ENCODE peak calls at places on chromosomes 12 and 14, in six cellular contexts. Y is Peyer's patch, C is left lung, M is cardiac muscle cell, F is right lobe of liver, L is psoas muscle. B is an unnamed sample.

GRCh38 chr14:73771848-73772705 is 57.9 kb upstream of the PNMA1 start:
- DNase-seq in C (no peak), M (peak), Y (peak), F (peak), L (peak), B (no peak)

GRCh38 chr14:94355191-94355794 is 32.2 kb upstream of the SERPINA6 start:
- DNase-seq in F (peak), Y (no peak), M (peak), L (no peak), C (peak), B (peak)

GRCh38 chr12:25557830-25558436 is 4.8 kb upstream of the LMNTD1 start:
- DNase-seq in F (no peak), Y (no peak), L (no peak), C (no peak), M (peak), B (no peak)

GRCh38 chr14:66717571-66718140 is 209.7 kb downstream of the GPHN start:
- DNase-seq in Y (no peak), L (no peak), F (no peak), M (no peak), C (no peak), B (no peak)

GRCh38 chr12:26034371-26035142 is 76.1 kb downstream of the RASSF8 start:
- DNase-seq in L (no peak), C (no peak), Y (no peak), M (no peak), F (no peak), B (no peak)

GRCh38 chr14:45083979-45084722 is at the start of gene PRPF39:
- DNase-seq in Y (peak), L (peak), M (peak), F (peak), C (peak), B (peak)

GRCh38 chr12:64494998-64495729 is 43.2 kb downstream of the TBK1 start:
- DNase-seq in M (no peak), C (no peak), Y (no peak), F (no peak), L (no peak), B (no peak)

GRCh38 chr12:91144053-91144452 is 32.8 kb upstream of the LUM start:
- DNase-seq in Y (no peak), C (no peak), M (no peak), F (no peak), L (no peak), B (no peak)

GRCh38 chr12:131530427-131530826 is 180.5 kb upstream of the SFSWAP start:
- DNase-seq in Y (no peak), F (no peak), C (no peak), L (no peak), M (no peak), B (no peak)

GRCh38 chr12:120439646-120440247 is 1.8 kb downstream of the COX6A1 start:
- DNase-seq in L (peak), C (no peak), F (peak), Y (peak), M (peak), B (peak)

GRCh38 chr14:57418999-57419398 is 28.6 kb downstream of the NAA30 start:
- DNase-seq in F (no peak), Y (no peak), C (no peak), L (no peak), M (no peak), B (no peak)

GRCh38 chr12:109927622-109928021 is 27.5 kb downstream of the TCHP start:
- DNase-seq in M (no peak), L (no peak), Y (no peak), F (no peak), C (no peak), B (no peak)

GRCh38 chr14:45253754-45254300 is 825 bp upstream of the MIS18BP1 start:
- DNase-seq in C (no peak), Y (no peak), M (no peak), F (peak), L (peak), B (no peak)

DNA sequence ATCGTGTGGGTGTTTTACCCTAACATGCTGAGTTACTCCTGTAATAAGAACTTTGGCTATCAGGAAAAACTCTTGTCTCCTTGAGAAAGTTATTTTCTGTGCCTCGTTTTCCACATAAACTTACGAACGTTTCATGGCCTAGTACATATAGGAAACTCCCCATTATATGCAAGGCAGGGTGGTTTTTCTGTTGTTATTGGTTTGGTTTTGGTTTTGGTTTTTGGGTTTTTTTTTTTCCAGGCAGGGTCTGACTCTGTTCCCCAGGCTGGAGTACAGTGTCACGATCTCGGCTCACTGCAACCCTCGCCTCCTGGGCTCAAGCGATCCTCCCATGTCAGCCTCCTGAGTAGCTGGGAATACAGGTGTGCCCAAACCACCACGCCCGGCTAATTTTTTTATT is 5.5 kb downstream of the OR6C3 start:
- DNase-seq in Y (no peak), L (no peak), F (no peak), M (no peak), C (peak), B (no peak)
- H3K4me3 ChIP-seq in Y (no peak), L (no peak), F (no peak), M (no peak), C (no peak), B (no peak)

GRCh38 chr12:69480698-69481097 is 10.5 kb downstream of the FRS2 start:
- DNase-seq in L (no peak), Y (no peak), M (no peak), C (no peak), F (no peak), B (no peak)

GRCh38 chr12:69475237-69475984 is 5.2 kb downstream of the FRS2 start:
- DNase-seq in F (no peak), Y (no peak), L (no peak), M (peak), C (no peak), B (no peak)

GRCh38 chr12:69473229-69473628 is 3.0 kb downstream of the FRS2 start:
- DNase-seq in Y (no peak), F (no peak), M (no peak), L (no peak), C (no peak), B (no peak)

GRCh38 chr12:69479675-69480074 is 9.5 kb downstream of the FRS2 start:
- DNase-seq in C (no peak), L (no peak), F (no peak), M (no peak), Y (no peak), B (no peak)

GRCh38 chr12:69476276-69477017 is 6.3 kb downstream of the FRS2 start:
- DNase-seq in F (no peak), L (no peak), Y (no peak), C (no peak), M (no peak), B (no peak)
- H3K27ac ChIP-seq in F (no peak), L (peak), Y (no peak), C (peak), M (peak), B (peak)

GRCh38 chr14:79082883-79083282 is 912.7 kb downstream of the NRXN3 start:
- DNase-seq in L (no peak), Y (no peak), M (no peak), F (no peak), C (no peak), B (no peak)
- H3K4me3 ChIP-seq in L (no peak), Y (no peak), M (no peak), F (no peak), C (no peak), B (no peak)

GRCh38 chr14:35430459-35431199 is 26.1 kb upstream of the NFKBIA start:
- DNase-seq in M (no peak), F (no peak), C (no peak), Y (no peak), L (no peak), B (no peak)
- H3K27ac ChIP-seq in M (no peak), F (no peak), C (no peak), Y (no peak), L (no peak), B (no peak)

DNA sequence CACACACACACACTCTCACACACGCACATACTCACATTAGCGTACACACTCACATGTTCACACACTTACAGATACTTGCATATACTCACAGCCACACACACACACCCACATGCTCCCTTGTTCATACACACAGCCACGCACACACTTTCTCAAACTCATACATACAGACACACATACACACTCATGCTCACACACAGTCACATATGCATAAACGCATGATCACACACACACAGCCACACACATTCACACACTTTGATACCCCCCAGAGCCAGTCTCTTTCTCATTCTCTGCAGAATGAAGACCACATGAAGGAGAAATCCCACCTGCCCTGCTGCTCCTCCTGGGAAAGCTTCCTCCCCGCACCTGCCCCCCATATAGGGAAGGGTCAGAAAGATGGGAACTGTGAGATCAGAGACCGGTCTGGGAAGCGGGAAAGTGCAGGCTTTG is 105.0 kb upstream of the MED13L start:
- DNase-seq in L (no peak), M (no peak), Y (no peak), C (no peak), F (no peak), B (no peak)
- H3K4me3 ChIP-seq in L (no peak), M (no peak), Y (no peak), C (no peak), F (no peak), B (no peak)

GRCh38 chr12:124816295-124816854 is 47.3 kb downstream of the SCARB1 start:
- DNase-seq in C (peak), L (no peak), M (no peak), F (no peak), Y (no peak), B (no peak)
- H3K27ac ChIP-seq in C (no peak), L (no peak), M (no peak), F (peak), Y (no peak), B (peak)

GRCh38 chr12:11765421-11765816 is 115.9 kb downstream of the ETV6 start:
- DNase-seq in L (no peak), F (no peak), Y (no peak), M (no peak), C (no peak), B (no peak)
- H3K4me3 ChIP-seq in L (no peak), F (no peak), Y (no peak), M (no peak), C (no peak), B (no peak)

B was measured in dorsolateral prefrontal cortex.